ENCODE peak calls at places on chromosomes 11 and 22, in five cellular contexts. One of them, this sample, is unnamed.

GRCh38 chr11:110435780-110436717 is 6.3 kb downstream of the FDX1 start:
- DNase-seq in neuronal stem cell: no peak
- DNase-seq in brain microvascular endothelial cell: peak
- DNase-seq in sigmoid colon: no peak
- DNase-seq in CD8-positive, alpha-beta T cell: no peak
- DNase-seq in this sample: no peak

GRCh38 chr11:61543606-61544306 is 35.2 kb downstream of the LRRC10B start:
- DNase-seq in neuronal stem cell: no peak
- DNase-seq in brain microvascular endothelial cell: peak
- DNase-seq in sigmoid colon: no peak
- DNase-seq in CD8-positive, alpha-beta T cell: no peak
- DNase-seq in this sample: no peak

GRCh38 chr11:87560352-87560751 is 522.6 kb downstream of the TMEM135 start:
- DNase-seq in neuronal stem cell: no peak
- DNase-seq in CD8-positive, alpha-beta T cell: no peak
- DNase-seq in sigmoid colon: no peak
- DNase-seq in brain microvascular endothelial cell: no peak
- DNase-seq in this sample: no peak

GRCh38 chr22:31090217-31091085 is 9.3 kb downstream of the SMTN start:
- DNase-seq in CD8-positive, alpha-beta T cell: no peak
- DNase-seq in brain microvascular endothelial cell: no peak
- DNase-seq in sigmoid colon: peak
- DNase-seq in neuronal stem cell: no peak
- DNase-seq in this sample: no peak

GRCh38 chr11:115255006-115255762 is 249.0 kb downstream of the CADM1 start:
- DNase-seq in CD8-positive, alpha-beta T cell: no peak
- DNase-seq in neuronal stem cell: no peak
- DNase-seq in sigmoid colon: no peak
- DNase-seq in brain microvascular endothelial cell: no peak
- DNase-seq in this sample: no peak

GRCh38 chr11:117823294-117823940 is 1.1 kb downstream of the FXYD2 start:
- DNase-seq in CD8-positive, alpha-beta T cell: no peak
- DNase-seq in sigmoid colon: peak
- DNase-seq in neuronal stem cell: no peak
- DNase-seq in brain microvascular endothelial cell: peak
- DNase-seq in this sample: no peak

GRCh38 chr22:45897736-45898135 is 79.2 kb downstream of the WNT7B start:
- DNase-seq in brain microvascular endothelial cell: no peak
- DNase-seq in CD8-positive, alpha-beta T cell: no peak
- DNase-seq in neuronal stem cell: no peak
- DNase-seq in sigmoid colon: no peak
- DNase-seq in this sample: no peak

GRCh38 chr11:122646549-122647340 is 8.8 kb upstream of the UBASH3B start:
- DNase-seq in brain microvascular endothelial cell: peak
- DNase-seq in CD8-positive, alpha-beta T cell: no peak
- DNase-seq in sigmoid colon: no peak
- DNase-seq in neuronal stem cell: no peak
- DNase-seq in this sample: no peak

GRCh38 chr11:82686211-82686610 is 47.5 kb downstream of the FAM181B start:
- DNase-seq in CD8-positive, alpha-beta T cell: no peak
- DNase-seq in neuronal stem cell: no peak
- DNase-seq in sigmoid colon: no peak
- DNase-seq in brain microvascular endothelial cell: no peak
- DNase-seq in this sample: no peak

GRCh38 chr11:21774212-21774611 is 418.7 kb upstream of the ANO5 start:
- DNase-seq in CD8-positive, alpha-beta T cell: no peak
- DNase-seq in brain microvascular endothelial cell: no peak
- DNase-seq in sigmoid colon: no peak
- DNase-seq in neuronal stem cell: no peak
- DNase-seq in this sample: no peak

GRCh38 chr22:41998361-41999261 is at the start of gene WBP2NL:
- DNase-seq in neuronal stem cell: no peak
- DNase-seq in brain microvascular endothelial cell: peak
- DNase-seq in CD8-positive, alpha-beta T cell: peak
- DNase-seq in sigmoid colon: peak
- DNase-seq in this sample: no peak

GRCh38 chr11:15248749-15249148 is 134.0 kb downstream of the INSC start:
- DNase-seq in neuronal stem cell: no peak
- DNase-seq in CD8-positive, alpha-beta T cell: no peak
- DNase-seq in brain microvascular endothelial cell: no peak
- DNase-seq in sigmoid colon: no peak
- DNase-seq in this sample: peak

GRCh38 chr11:19393119-19393518 is 152.4 kb upstream of the E2F8 start:
- DNase-seq in neuronal stem cell: no peak
- DNase-seq in brain microvascular endothelial cell: no peak
- DNase-seq in CD8-positive, alpha-beta T cell: no peak
- DNase-seq in sigmoid colon: no peak
- DNase-seq in this sample: no peak

GRCh38 chr11:85756401-85757200 is 54.3 kb downstream of the SYTL2 start:
- DNase-seq in brain microvascular endothelial cell: no peak
- DNase-seq in neuronal stem cell: no peak
- DNase-seq in sigmoid colon: no peak
- DNase-seq in CD8-positive, alpha-beta T cell: no peak
- DNase-seq in this sample: no peak

GRCh38 chr22:43085658-43086606 is 3.3 kb downstream of the TTLL1 start:
- DNase-seq in neuronal stem cell: no peak
- DNase-seq in brain microvascular endothelial cell: no peak
- DNase-seq in CD8-positive, alpha-beta T cell: no peak
- DNase-seq in sigmoid colon: no peak
- DNase-seq in this sample: no peak

GRCh38 chr11:59216654-59217640 is 4.2 kb upstream of the MPEG1 start:
- DNase-seq in CD8-positive, alpha-beta T cell: no peak
- DNase-seq in neuronal stem cell: no peak
- DNase-seq in sigmoid colon: peak
- DNase-seq in brain microvascular endothelial cell: no peak
- DNase-seq in this sample: no peak

GRCh38 chr11:800473-800872 is 2.4 kb upstream of the SLC25A22 start:
- DNase-seq in sigmoid colon: no peak
- DNase-seq in CD8-positive, alpha-beta T cell: no peak
- DNase-seq in brain microvascular endothelial cell: no peak
- DNase-seq in neuronal stem cell: no peak
- DNase-seq in this sample: no peak

GRCh38 chr11:62646825-62647608 is 604 bp upstream of the GANAB start:
- DNase-seq in brain microvascular endothelial cell: no peak
- DNase-seq in sigmoid colon: peak
- DNase-seq in neuronal stem cell: no peak
- DNase-seq in CD8-positive, alpha-beta T cell: no peak
- DNase-seq in this sample: no peak

GRCh38 chr22:46433318-46433717 is 97.8 kb downstream of the TRMU start:
- DNase-seq in sigmoid colon: no peak
- DNase-seq in CD8-positive, alpha-beta T cell: no peak
- DNase-seq in brain microvascular endothelial cell: no peak
- DNase-seq in neuronal stem cell: no peak
- DNase-seq in this sample: no peak

GRCh38 chr22:20181194-20181931 is 30.5 kb upstream of the CCDC188 start:
- DNase-seq in CD8-positive, alpha-beta T cell: no peak
- DNase-seq in neuronal stem cell: no peak
- DNase-seq in sigmoid colon: no peak
- DNase-seq in brain microvascular endothelial cell: no peak
- DNase-seq in this sample: no peak

GRCh38 chr22:23911318-23911980 is 17.3 kb downstream of the MIF start:
- DNase-seq in neuronal stem cell: no peak
- DNase-seq in brain microvascular endothelial cell: no peak
- DNase-seq in sigmoid colon: no peak
- DNase-seq in CD8-positive, alpha-beta T cell: no peak
- DNase-seq in this sample: no peak

GRCh38 chr22:30240541-30241417 is 5.8 kb downstream of the LIF start:
- DNase-seq in neuronal stem cell: no peak
- DNase-seq in brain microvascular endothelial cell: no peak
- DNase-seq in sigmoid colon: no peak
- DNase-seq in CD8-positive, alpha-beta T cell: no peak
- DNase-seq in this sample: no peak

GRCh38 chr11:22163394-22163797 is 29.5 kb upstream of the ANO5 start:
- DNase-seq in brain microvascular endothelial cell: no peak
- DNase-seq in sigmoid colon: peak
- DNase-seq in neuronal stem cell: no peak
- DNase-seq in CD8-positive, alpha-beta T cell: no peak
- DNase-seq in this sample: no peak

GRCh38 chr22:31235076-31235475 is 23.0 kb downstream of the LIMK2 start:
- DNase-seq in brain microvascular endothelial cell: no peak
- DNase-seq in CD8-positive, alpha-beta T cell: no peak
- DNase-seq in sigmoid colon: no peak
- DNase-seq in neuronal stem cell: no peak
- DNase-seq in this sample: no peak

GRCh38 chr11:57279131-57279530 is 42.1 kb upstream of the APLNR start:
- DNase-seq in sigmoid colon: no peak
- DNase-seq in CD8-positive, alpha-beta T cell: no peak
- DNase-seq in brain microvascular endothelial cell: no peak
- DNase-seq in neuronal stem cell: no peak
- DNase-seq in this sample: no peak

GRCh38 chr22:38315801-38316339 is 1.4 kb downstream of the CSNK1E start:
- DNase-seq in sigmoid colon: no peak
- DNase-seq in brain microvascular endothelial cell: no peak
- DNase-seq in CD8-positive, alpha-beta T cell: no peak
- DNase-seq in neuronal stem cell: no peak
- DNase-seq in this sample: no peak

GRCh38 chr22:19855504-19856409 is 1.1 kb upstream of the GNB1L start:
- DNase-seq in CD8-positive, alpha-beta T cell: no peak
- DNase-seq in brain microvascular endothelial cell: no peak
- DNase-seq in neuronal stem cell: no peak
- DNase-seq in sigmoid colon: peak
- DNase-seq in this sample: no peak

GRCh38 chr22:17243524-17243923 is 24.3 kb upstream of the ADA2 start:
- DNase-seq in CD8-positive, alpha-beta T cell: no peak
- DNase-seq in brain microvascular endothelial cell: no peak
- DNase-seq in neuronal stem cell: no peak
- DNase-seq in sigmoid colon: no peak
- DNase-seq in this sample: no peak

GRCh38 chr11:8038393-8038792 is 42.6 kb upstream of the TUB start:
- DNase-seq in brain microvascular endothelial cell: no peak
- DNase-seq in sigmoid colon: no peak
- DNase-seq in CD8-positive, alpha-beta T cell: no peak
- DNase-seq in neuronal stem cell: peak
- DNase-seq in this sample: no peak

GRCh38 chr22:46764779-46765485 is 2.5 kb downstream of the TBC1D22A start:
- DNase-seq in sigmoid colon: no peak
- DNase-seq in brain microvascular endothelial cell: no peak
- DNase-seq in neuronal stem cell: no peak
- DNase-seq in CD8-positive, alpha-beta T cell: no peak
- DNase-seq in this sample: no peak

GRCh38 chr22:17880020-17880419 is 105.8 kb upstream of the BID start:
- DNase-seq in CD8-positive, alpha-beta T cell: no peak
- DNase-seq in sigmoid colon: no peak
- DNase-seq in neuronal stem cell: no peak
- DNase-seq in brain microvascular endothelial cell: no peak
- DNase-seq in this sample: no peak

GRCh38 chr11:118068206-118068944 is 8.5 kb upstream of the TMPRSS4 start:
- DNase-seq in neuronal stem cell: no peak
- DNase-seq in sigmoid colon: no peak
- DNase-seq in brain microvascular endothelial cell: no peak
- DNase-seq in CD8-positive, alpha-beta T cell: no peak
- DNase-seq in this sample: peak

GRCh38 chr11:40328890-40329617 is 1130.4 kb downstream of the LRRC4C start:
- DNase-seq in CD8-positive, alpha-beta T cell: no peak
- DNase-seq in neuronal stem cell: no peak
- DNase-seq in sigmoid colon: peak
- DNase-seq in brain microvascular endothelial cell: peak
- DNase-seq in this sample: no peak

GRCh38 chr11:104547996-104548661 is 350.1 kb downstream of the CASP12 start:
- DNase-seq in sigmoid colon: no peak
- DNase-seq in CD8-positive, alpha-beta T cell: no peak
- DNase-seq in neuronal stem cell: no peak
- DNase-seq in brain microvascular endothelial cell: peak
- DNase-seq in this sample: no peak

GRCh38 chr11:66291706-66292542 is at the start of gene TMEM151A:
- DNase-seq in neuronal stem cell: no peak
- DNase-seq in sigmoid colon: no peak
- DNase-seq in brain microvascular endothelial cell: no peak
- DNase-seq in CD8-positive, alpha-beta T cell: no peak
- DNase-seq in this sample: no peak
- H3K4me3 ChIP-seq in neuronal stem cell: peak
- H3K4me3 ChIP-seq in sigmoid colon: peak
- H3K4me3 ChIP-seq in brain microvascular endothelial cell: no peak
- H3K4me3 ChIP-seq in CD8-positive, alpha-beta T cell: no peak
- H3K4me3 ChIP-seq in this sample: peak

GRCh38 chr11:12862761-12863469 is 146.2 kb upstream of the RASSF10 start:
- DNase-seq in CD8-positive, alpha-beta T cell: no peak
- DNase-seq in brain microvascular endothelial cell: peak
- DNase-seq in sigmoid colon: peak
- DNase-seq in neuronal stem cell: peak
- DNase-seq in this sample: no peak
- H3K4me3 ChIP-seq in CD8-positive, alpha-beta T cell: no peak
- H3K4me3 ChIP-seq in brain microvascular endothelial cell: no peak
- H3K4me3 ChIP-seq in sigmoid colon: peak
- H3K4me3 ChIP-seq in neuronal stem cell: no peak
- H3K4me3 ChIP-seq in this sample: no peak

DNA sequence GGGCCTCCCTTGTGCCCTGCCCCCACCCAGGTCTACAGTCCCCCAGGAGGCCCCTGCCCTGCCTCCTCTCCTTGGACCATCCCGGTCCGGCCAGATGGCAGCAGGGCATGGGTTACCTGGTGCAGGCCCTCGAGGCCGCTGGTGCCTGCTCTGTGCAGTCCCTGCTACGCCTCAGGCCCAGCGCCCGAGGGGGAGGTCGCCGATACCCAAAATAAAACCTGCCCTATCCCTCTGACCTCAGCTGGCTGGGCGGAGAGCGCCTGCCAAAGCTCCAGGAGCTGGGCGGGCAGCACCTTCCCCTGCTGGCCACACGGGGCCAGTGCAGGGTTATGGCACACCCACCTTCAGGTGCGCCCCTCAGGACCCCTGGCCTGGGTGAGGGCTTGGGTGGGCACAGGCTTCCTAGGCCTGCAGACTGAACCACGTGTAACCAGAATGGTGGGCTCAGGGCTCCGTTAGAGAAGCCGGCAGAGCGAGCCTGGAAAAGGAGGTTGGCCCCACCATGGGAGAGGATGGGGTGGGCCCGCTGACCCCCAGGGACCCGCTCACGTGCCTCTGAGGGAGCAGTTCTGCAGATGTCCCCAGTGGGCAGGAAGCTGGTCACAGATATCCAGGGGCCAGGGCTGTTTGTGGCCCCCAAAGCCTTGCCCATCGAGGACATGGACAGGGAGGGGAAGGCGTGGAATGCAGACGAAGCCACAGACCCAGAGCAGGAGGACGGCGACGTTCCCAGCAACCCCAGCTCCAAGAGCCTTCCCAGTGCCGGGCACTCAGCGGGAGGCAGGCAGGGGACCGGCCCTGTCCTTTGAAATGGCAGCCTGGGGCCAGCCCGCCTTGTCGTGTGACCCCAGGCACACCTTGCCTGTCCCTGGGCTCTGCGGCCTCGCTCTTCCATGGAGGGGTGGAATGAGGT is 1.7 kb upstream of the TNNT3 start:
- DNase-seq in sigmoid colon: no peak
- DNase-seq in neuronal stem cell: no peak
- DNase-seq in brain microvascular endothelial cell: no peak
- DNase-seq in CD8-positive, alpha-beta T cell: no peak
- DNase-seq in this sample: no peak
- H3K4me3 ChIP-seq in sigmoid colon: no peak
- H3K4me3 ChIP-seq in neuronal stem cell: no peak
- H3K4me3 ChIP-seq in brain microvascular endothelial cell: no peak
- H3K4me3 ChIP-seq in CD8-positive, alpha-beta T cell: no peak
- H3K4me3 ChIP-seq in this sample: no peak

GRCh38 chr11:89489930-89490329 is 1.2 kb downstream of the NOX4 start:
- DNase-seq in sigmoid colon: no peak
- DNase-seq in brain microvascular endothelial cell: no peak
- DNase-seq in CD8-positive, alpha-beta T cell: no peak
- DNase-seq in neuronal stem cell: no peak
- DNase-seq in this sample: no peak
- H3K4me3 ChIP-seq in sigmoid colon: no peak
- H3K4me3 ChIP-seq in brain microvascular endothelial cell: peak
- H3K4me3 ChIP-seq in CD8-positive, alpha-beta T cell: no peak
- H3K4me3 ChIP-seq in neuronal stem cell: no peak
- H3K4me3 ChIP-seq in this sample: no peak